ENCODE peak calls at places on chromosomes 16 and 17, in eight cellular contexts. Y, P, L, V, U, Q, W and A are unnamed samples.

GRCh38 chr16:76441886-76442285 is 164.7 kb downstream of the CNTNAP4 start:
- DNase-seq in Y (no peak), U (no peak), Q (no peak), V (no peak), W (no peak), L (no peak), P (no peak), A (no peak)

GRCh38 chr17:4856937-4857314 is 23.8 kb downstream of the MINK1 start:
- DNase-seq in P (no peak), Y (no peak), U (no peak), Q (no peak), W (no peak), V (no peak), L (no peak), A (no peak)

GRCh38 chr16:84294196-84295142 is at the start of gene WFDC1:
- DNase-seq in Y (peak), Q (no peak), W (no peak), P (no peak), V (peak), L (peak), U (no peak), A (no peak)

GRCh38 chr16:84543931-84544776 is 39.7 kb upstream of the MEAK7 start:
- DNase-seq in V (no peak), Y (no peak), U (no peak), Q (no peak), L (no peak), W (no peak), P (no peak), A (no peak)

GRCh38 chr17:80919331-80920284 is 72.0 kb upstream of the CHMP6 start:
- DNase-seq in Q (no peak), L (no peak), Y (no peak), V (no peak), P (no peak), U (no peak), W (no peak), A (no peak)

GRCh38 chr16:3022697-3023414 is 886 bp downstream of the HCFC1R1 start:
- DNase-seq in Y (peak), P (no peak), W (no peak), L (no peak), V (peak), Q (no peak), U (peak), A (no peak)

GRCh38 chr16:55411231-55411630 is 67.8 kb upstream of the MMP2 start:
- DNase-seq in Q (no peak), W (no peak), L (no peak), V (peak), U (no peak), Y (no peak), P (no peak), A (no peak)

GRCh38 chr17:10628756-10629155 is 28.4 kb downstream of the MYH3 start:
- DNase-seq in Q (no peak), L (peak), W (no peak), V (no peak), U (peak), P (no peak), Y (no peak), A (no peak)

GRCh38 chr17:36920032-36921000 is 17.0 kb upstream of the LHX1 start:
- DNase-seq in W (no peak), Y (no peak), P (no peak), U (peak), Q (no peak), L (no peak), V (peak), A (no peak)

GRCh38 chr17:4043862-4044261 is 79.6 kb upstream of the ATP2A3 start:
- DNase-seq in V (no peak), Y (no peak), W (peak), P (no peak), L (no peak), U (no peak), Q (no peak), A (no peak)

GRCh38 chr17:78668847-78669246 is 91.7 kb upstream of the DNAH17 start:
- DNase-seq in V (no peak), U (no peak), Y (no peak), L (no peak), P (no peak), Q (no peak), W (no peak), A (no peak)

GRCh38 chr17:45022288-45022648 is 29.2 kb downstream of the DCAKD start:
- DNase-seq in L (no peak), Y (no peak), W (no peak), Q (no peak), U (no peak), P (no peak), V (no peak), A (no peak)

GRCh38 chr17:47999612-48000011 is 28.7 kb downstream of the CDK5RAP3 start:
- DNase-seq in U (peak), V (no peak), P (no peak), Q (no peak), W (no peak), Y (no peak), L (no peak), A (no peak)

GRCh38 chr16:66843191-66843590 is 1.0 kb upstream of the CA7 start:
- DNase-seq in V (no peak), Y (no peak), L (no peak), W (no peak), U (no peak), P (no peak), Q (no peak), A (no peak)

GRCh38 chr17:81244358-81245023 is 5.4 kb downstream of the NDUFAF8 start:
- DNase-seq in U (no peak), L (no peak), V (no peak), W (no peak), Y (no peak), Q (no peak), P (no peak), A (no peak)

GRCh38 chr17:27496501-27496943 is 40.3 kb downstream of the KSR1 start:
- DNase-seq in Q (no peak), L (peak), W (no peak), P (peak), Y (no peak), U (peak), V (no peak), A (no peak)

GRCh38 chr17:5272313-5272712 is 9.8 kb upstream of the RABEP1 start:
- DNase-seq in W (no peak), P (no peak), Y (no peak), Q (no peak), V (no peak), L (no peak), U (no peak), A (no peak)

GRCh38 chr17:49585422-49586027 is 9.9 kb downstream of the NXPH3 start:
- DNase-seq in L (peak), P (no peak), U (peak), V (no peak), W (no peak), Q (no peak), Y (no peak), A (peak)

GRCh38 chr16:68230956-68231355 is 5.0 kb downstream of the ESRP2 start:
- DNase-seq in Y (no peak), U (no peak), V (no peak), P (no peak), Q (no peak), L (no peak), W (no peak), A (no peak)

GRCh38 chr16:50515218-50515617 is 33.0 kb upstream of the NKD1 start:
- DNase-seq in P (no peak), W (no peak), V (no peak), U (no peak), L (no peak), Q (no peak), Y (no peak), A (no peak)

GRCh38 chr17:75199886-75200618 is 5.4 kb upstream of the NUP85 start:
- DNase-seq in Y (no peak), V (no peak), Q (no peak), P (no peak), L (no peak), W (no peak), U (no peak), A (no peak)

GRCh38 chr16:49952386-49952785 is 72.6 kb upstream of the CNEP1R1 start:
- DNase-seq in L (no peak), Q (no peak), U (peak), W (no peak), V (no peak), Y (no peak), P (no peak), A (no peak)

GRCh38 chr17:82780981-82781893 is 29.4 kb downstream of the TBCD start:
- DNase-seq in Q (no peak), L (no peak), U (no peak), W (no peak), P (no peak), Y (no peak), V (no peak), A (no peak)

GRCh38 chr17:17507465-17508011 is 11.3 kb upstream of the RASD1 start:
- DNase-seq in W (no peak), U (no peak), V (no peak), Q (no peak), Y (no peak), P (no peak), L (no peak), A (no peak)

GRCh38 chr17:74513987-74514631 is 17.2 kb downstream of the CD300LB start:
- DNase-seq in Q (peak), W (peak), U (peak), Y (no peak), P (no peak), L (peak), V (peak), A (peak)

GRCh38 chr16:84959045-84959576 is 52.2 kb downstream of the ZDHHC7 start:
- DNase-seq in Y (no peak), P (no peak), U (peak), V (no peak), W (no peak), Q (no peak), L (peak), A (no peak)

GRCh38 chr16:11210260-11210659 is 45.7 kb downstream of the SOCS1 start:
- DNase-seq in V (no peak), W (no peak), P (no peak), Q (no peak), L (no peak), U (no peak), Y (no peak), A (no peak)

GRCh38 chr16:85234310-85235235 is 122.3 kb upstream of the CIBAR2 start:
- DNase-seq in Y (peak), U (peak), V (peak), Q (no peak), L (peak), P (no peak), W (no peak), A (no peak)

GRCh38 chr16:14401839-14402115 is 228.3 kb downstream of the PARN start:
- DNase-seq in V (peak), W (no peak), P (no peak), Q (no peak), Y (peak), L (no peak), U (peak), A (no peak)

GRCh38 chr17:30433514-30433913 is 43.7 kb upstream of the GOSR1 start:
- DNase-seq in W (no peak), V (peak), Q (no peak), U (peak), Y (no peak), P (no peak), L (no peak), A (peak)

GRCh38 chr17:78375401-78376079 is 2.9 kb upstream of the PGS1 start:
- DNase-seq in V (peak), P (no peak), W (no peak), Q (no peak), L (no peak), U (peak), Y (peak), A (no peak)

GRCh38 chr17:81409190-81409935 is 14.1 kb downstream of the BAHCC1 start:
- DNase-seq in U (peak), Y (no peak), V (no peak), P (no peak), Q (no peak), W (no peak), L (peak), A (no peak)

GRCh38 chr17:1905190-1905919 is 75.5 kb downstream of the RPA1 start:
- DNase-seq in W (no peak), U (no peak), L (no peak), Q (no peak), P (no peak), V (no peak), Y (no peak), A (no peak)

GRCh38 chr17:19546289-19547065 is 12.8 kb downstream of the SLC47A1 start:
- DNase-seq in U (no peak), W (peak), Q (no peak), L (peak), P (no peak), Y (peak), V (no peak), A (no peak)

GRCh38 chr17:42121066-42121769 is at the start of gene KAT2A:
- DNase-seq in Q (no peak), V (peak), Y (peak), W (peak), P (peak), U (peak), L (peak), A (peak)

GRCh38 chr16:88764080-88764479 is 20.9 kb downstream of the PIEZO1 start:
- DNase-seq in L (no peak), Q (no peak), U (no peak), V (no peak), P (no peak), W (no peak), Y (no peak), A (no peak)

GRCh38 chr17:48995871-48996695 is 1.1 kb upstream of the IGF2BP1 start:
- DNase-seq in U (peak), V (no peak), Y (no peak), L (peak), P (no peak), W (no peak), Q (no peak), A (no peak)

GRCh38 chr16:84689126-84689525 is 10.7 kb upstream of the USP10 start:
- DNase-seq in U (no peak), W (no peak), Q (no peak), L (no peak), V (peak), P (no peak), Y (no peak), A (no peak)

GRCh38 chr17:75689441-75689873 is 22.3 kb downstream of the SAP30BP start:
- DNase-seq in Q (no peak), L (no peak), W (peak), Y (no peak), V (no peak), P (no peak), U (no peak), A (no peak)

GRCh38 chr17:13541032-13541480 is 60.7 kb downstream of the HS3ST3A1 start:
- DNase-seq in W (no peak), L (no peak), V (peak), Y (peak), U (peak), Q (no peak), P (no peak), A (no peak)

GRCh38 chr16:19884611-19885455 is at the start of gene GPRC5B:
- DNase-seq in U (peak), Q (no peak), Y (no peak), P (peak), L (peak), W (no peak), V (peak), A (no peak)
- TF ChIP-seq CTCF in U (peak), Q (no peak), Y (no peak), P (no peak), L (no peak), W (no peak), V (no peak), A (peak)

DNA sequence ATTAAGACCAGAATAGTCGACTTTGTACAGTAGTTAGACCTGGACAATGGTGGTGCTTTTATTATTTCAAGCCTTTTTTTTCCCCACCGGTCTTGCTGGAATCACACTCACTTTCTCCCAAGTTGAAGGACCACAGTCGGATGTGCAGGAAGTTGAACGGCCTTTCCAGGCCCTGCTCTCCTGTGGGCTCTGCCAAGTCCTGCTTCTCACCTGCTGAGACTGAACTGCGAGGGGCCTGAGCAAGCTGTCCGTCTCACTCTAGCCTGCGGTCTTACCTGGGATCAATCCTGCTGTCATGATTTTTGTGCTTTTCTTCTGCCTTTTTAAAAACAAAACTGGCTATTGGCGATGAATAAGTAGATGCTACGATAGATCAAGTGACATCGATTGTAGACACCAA is 1.3 kb downstream of the TLCD3A start:
- DNase-seq in V (no peak), L (no peak), P (no peak), W (no peak), U (no peak), Y (no peak), Q (no peak), A (no peak)
- H3K4me3 ChIP-seq in V (peak), L (peak), P (no peak), W (no peak), U (peak), Y (no peak), Q (peak), A (peak)

DNA sequence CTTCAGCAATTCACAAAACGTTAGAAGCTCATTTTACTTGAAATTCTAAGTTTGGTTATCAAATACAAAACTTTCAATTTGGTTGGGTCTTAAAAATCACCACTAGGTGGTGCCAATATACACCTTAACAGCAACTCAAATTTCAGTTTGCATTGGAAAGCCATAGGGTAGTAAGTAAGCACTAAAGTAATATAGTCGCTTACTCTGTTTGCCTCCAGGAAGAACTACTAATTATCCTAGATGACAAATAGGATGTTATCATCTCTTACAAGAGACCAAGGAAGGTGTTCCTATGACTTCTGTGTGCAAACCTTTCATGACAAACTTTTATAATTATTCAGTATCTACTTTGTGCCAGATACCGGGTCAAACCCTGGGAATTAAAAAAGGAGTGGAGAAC is 93.3 kb downstream of the MYO1D start:
- DNase-seq in P (peak), V (peak), W (no peak), Q (peak), U (peak), Y (no peak), L (peak), A (peak)
- TF ChIP-seq CTCF in P (peak), V (peak), W (peak), Q (peak), U (peak), Y (peak), L (peak), A (peak)

DNA sequence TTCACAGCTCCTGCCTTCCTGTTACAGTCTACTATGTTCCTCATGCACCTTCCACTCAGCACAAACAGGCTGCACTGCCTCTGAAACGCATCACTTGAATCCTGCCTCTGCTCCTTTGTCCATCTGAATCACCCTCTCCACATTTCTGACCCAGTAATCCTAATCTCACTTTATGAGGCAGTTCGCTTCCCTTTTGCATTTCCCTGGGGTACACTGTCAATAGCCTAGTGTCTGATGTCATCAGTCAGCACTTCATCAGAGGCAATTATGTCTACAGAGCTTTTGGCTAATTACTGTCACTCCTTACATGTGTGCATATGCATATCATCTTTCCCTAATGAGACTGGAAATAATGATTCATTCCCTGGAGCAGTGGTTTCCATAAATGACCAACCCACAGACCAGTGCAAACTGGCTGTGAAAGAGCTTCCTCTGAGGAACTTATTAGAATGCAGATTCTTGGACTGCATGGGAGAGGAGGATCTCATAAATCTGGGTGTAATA is 23.6 kb downstream of the CA4 start:
- DNase-seq in U (no peak), Q (no peak), V (peak), W (no peak), Y (no peak), L (no peak), P (no peak), A (no peak)
- H3K4me3 ChIP-seq in U (no peak), Q (no peak), V (no peak), W (no peak), Y (no peak), L (no peak), P (no peak), A (no peak)